ENCODE peak calls at places on chromosomes 2 and 18, in seven cellular contexts. M, P, K, Z, E, S and I are unnamed samples.
A peak's percentile ranks its signal among the peaks of the same experiment; 100 is the strongest.

GRCh38 chr18:34787931-34788532 is 77.9 kb downstream of the DTNA start:
- DNase-seq in Z (no peak), P (no peak), S (peak; percentile 41), E (peak; percentile 69), M (peak; percentile 25), K (peak; percentile 23), I (no peak)

GRCh38 chr2:1995987-1996386 is 251.7 kb upstream of the PXDN start:
- DNase-seq in P (no peak), S (no peak), E (no peak), Z (no peak), M (no peak), K (no peak), I (no peak)

GRCh38 chr18:23833714-23834113 is 144.5 kb downstream of the LAMA3 start:
- DNase-seq in S (no peak), K (no peak), Z (no peak), P (no peak), E (no peak), M (no peak), I (no peak)

GRCh38 chr2:218852911-218853667 is 6.5 kb upstream of the WNT6 start:
- DNase-seq in P (no peak), S (peak; percentile 67), E (peak; percentile 68), K (peak; percentile 65), M (no peak), Z (peak; percentile 62), I (peak; percentile 64)

GRCh38 chr2:194087089-194087488 is 1569.9 kb upstream of the SLC39A10 start:
- DNase-seq in P (no peak), Z (no peak), K (no peak), E (no peak), S (no peak), M (no peak), I (no peak)

GRCh38 chr18:28045176-28045810 is 131.6 kb downstream of the CDH2 start:
- DNase-seq in E (no peak), M (no peak), S (no peak), Z (no peak), K (no peak), P (no peak), I (no peak)

GRCh38 chr2:195642677-195643063 is 14.4 kb upstream of the SLC39A10 start:
- DNase-seq in K (no peak), E (no peak), P (no peak), Z (no peak), S (no peak), M (no peak), I (no peak)

GRCh38 chr2:222196159-222196558 is 102.6 kb downstream of the PAX3 start:
- DNase-seq in Z (no peak), M (no peak), E (no peak), S (no peak), P (no peak), K (no peak), I (no peak)

GRCh38 chr2:108909917-108910515 is 79.0 kb downstream of the EDAR start:
- DNase-seq in M (peak; percentile 2), Z (no peak), K (no peak), P (no peak), S (no peak), E (no peak), I (no peak)

GRCh38 chr2:84386326-84386995 is 72.6 kb downstream of the SUCLG1 start:
- DNase-seq in S (no peak), K (no peak), Z (no peak), P (no peak), M (no peak), E (no peak), I (no peak)

GRCh38 chr2:225842939-225843338 is 443.4 kb downstream of the NYAP2 start:
- DNase-seq in Z (no peak), P (no peak), M (no peak), K (no peak), S (no peak), E (no peak), I (no peak)

GRCh38 chr18:22032392-22032961 is 136.9 kb upstream of the GATA6 start:
- DNase-seq in Z (no peak), E (no peak), M (no peak), K (peak; percentile 20), S (peak; percentile 48), P (no peak), I (peak; percentile 65)

GRCh38 chr2:36587091-36587490 is 10.9 kb downstream of the FEZ2 start:
- DNase-seq in S (no peak), P (no peak), E (no peak), K (no peak), Z (no peak), M (no peak), I (no peak)

GRCh38 chr2:36586672-36587071 is 11.3 kb downstream of the FEZ2 start:
- DNase-seq in P (no peak), S (no peak), K (no peak), E (no peak), Z (no peak), M (no peak), I (no peak)

GRCh38 chr2:36587556-36587955 is 10.4 kb downstream of the FEZ2 start:
- DNase-seq in S (no peak), K (no peak), E (no peak), M (no peak), Z (no peak), P (no peak), I (no peak)

GRCh38 chr2:36584148-36584794 is 13.7 kb downstream of the FEZ2 start:
- DNase-seq in M (no peak), S (no peak), E (no peak), K (no peak), P (no peak), Z (no peak), I (no peak)

GRCh38 chr2:36589230-36589630 is 8.7 kb downstream of the FEZ2 start:
- DNase-seq in S (no peak), Z (no peak), P (no peak), E (no peak), M (no peak), K (no peak), I (no peak)
- TF ChIP-seq POLR2A in S (no peak), Z (no peak), P (no peak), E (no peak), M (no peak), K (no peak), I (no peak)

DNA sequence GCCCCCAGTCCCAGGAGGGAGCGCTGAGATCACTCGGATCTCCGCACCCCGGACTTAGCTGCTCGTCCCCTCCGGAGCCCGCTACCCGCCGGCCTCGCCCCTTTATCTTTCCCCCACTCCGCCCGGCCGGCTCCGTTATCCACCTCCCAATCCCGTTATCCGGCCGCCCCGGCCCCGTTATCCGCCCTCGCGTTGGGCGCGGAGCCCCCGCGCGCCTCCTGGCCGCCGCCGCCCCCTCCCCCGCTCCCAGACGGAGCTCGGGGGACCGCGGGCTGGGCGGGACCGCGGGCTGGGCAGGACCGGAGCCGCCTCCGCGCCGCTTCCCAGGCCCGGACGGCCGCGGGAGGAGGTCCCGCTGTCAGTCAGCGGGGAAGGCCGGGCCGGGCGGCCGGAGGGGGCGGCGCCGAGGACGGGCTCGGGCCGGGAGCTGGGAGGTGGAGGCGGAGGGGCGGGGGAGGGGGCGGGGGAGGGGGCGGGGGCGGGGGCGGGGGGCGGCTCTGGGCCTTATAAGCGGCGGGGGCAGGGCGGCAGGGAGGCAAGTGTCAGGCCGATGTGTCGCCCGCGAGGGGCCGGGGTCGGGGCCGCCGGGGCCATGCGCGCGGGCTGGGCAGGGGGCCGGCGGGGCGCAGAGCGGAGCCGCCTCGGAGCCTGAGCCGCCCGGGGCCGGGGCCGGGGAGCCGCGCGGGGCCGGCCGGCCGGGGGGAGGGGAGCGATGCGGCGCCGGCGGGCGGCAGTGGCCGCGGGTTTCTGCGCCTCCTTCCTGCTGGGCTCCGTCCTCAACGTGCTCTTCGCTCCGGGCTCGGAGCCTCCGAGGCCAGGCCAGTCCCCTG is at the start of gene PKDCC:
- DNase-seq in E (peak; percentile 77), P (peak; percentile 92), Z (peak; percentile 62), K (peak; percentile 85), M (peak; percentile 83), S (peak; percentile 77), I (peak; percentile 95)
- TF ChIP-seq POLR2A in E (no peak), P (peak; percentile 71), Z (no peak), K (peak; percentile 12), M (no peak), S (no peak), I (no peak)

GRCh38 chr2:85411405-85411748 is 1.2 kb upstream of the CAPG start:
- DNase-seq in P (no peak), Z (no peak), S (no peak), K (no peak), M (no peak), E (no peak), I (no peak)

GRCh38 chr2:85413592-85414421 is 3.6 kb upstream of the CAPG start:
- DNase-seq in Z (peak; percentile 68), S (peak; percentile 62), M (no peak), E (peak; percentile 77), K (peak; percentile 76), P (no peak), I (peak; percentile 68)

GRCh38 chr2:85405076-85405402 is 5.1 kb downstream of the CAPG start:
- DNase-seq in Z (no peak), S (no peak), M (no peak), E (no peak), K (no peak), P (no peak), I (no peak)

GRCh38 chr2:85410584-85411404 is 628 bp upstream of the CAPG start:
- DNase-seq in K (no peak), S (no peak), M (no peak), Z (no peak), P (no peak), E (no peak), I (no peak)

DNA sequence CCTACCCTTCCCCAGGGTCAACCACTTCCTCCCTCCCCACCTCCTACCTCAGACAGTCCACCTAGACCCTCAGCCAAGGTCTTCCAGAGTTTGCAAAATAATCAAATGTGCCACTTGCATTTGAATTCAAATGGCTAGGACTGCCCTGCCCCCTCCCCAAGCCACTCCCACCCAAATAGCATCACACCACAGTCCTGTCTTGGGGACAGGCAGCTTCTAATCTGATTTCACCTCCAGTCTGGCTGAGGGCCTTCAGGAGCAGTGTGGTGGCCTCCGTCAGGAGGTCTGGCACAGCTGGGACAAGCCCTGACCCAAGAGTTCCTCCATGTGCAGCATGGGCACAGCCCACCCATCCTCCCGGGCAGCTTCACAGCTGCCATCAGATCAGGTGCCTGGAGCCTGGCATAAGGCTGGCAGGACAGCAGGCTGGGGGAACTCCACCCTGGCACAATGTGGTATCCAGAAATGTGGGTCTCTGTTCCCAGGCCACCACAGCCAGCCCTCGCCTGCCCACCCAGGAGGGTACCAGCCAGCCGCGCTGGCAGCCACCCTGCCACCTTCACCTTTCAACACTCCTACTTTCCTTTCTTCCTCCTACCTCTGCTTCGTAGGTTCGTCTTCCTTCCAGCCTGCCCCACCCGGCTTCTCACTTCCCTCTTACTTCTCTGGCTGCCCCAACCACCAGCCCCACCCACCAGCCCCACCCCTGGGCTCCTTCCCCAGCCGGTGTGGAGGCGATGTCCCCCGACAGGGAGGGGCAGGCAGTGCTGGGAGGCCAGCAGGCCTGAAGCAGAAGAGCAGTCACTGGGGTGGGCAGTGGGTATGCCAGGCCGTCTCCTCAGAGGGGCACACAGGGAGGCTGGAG is at the start of gene CAPG:
- DNase-seq in P (peak; percentile 74), S (peak; percentile 78), Z (peak; percentile 75), M (peak; percentile 75), E (peak; percentile 86), K (peak; percentile 94), I (peak; percentile 72)
- TF ChIP-seq POLR2A in P (no peak), S (no peak), Z (no peak), M (no peak), E (no peak), K (peak; percentile 76), I (no peak)

DNA sequence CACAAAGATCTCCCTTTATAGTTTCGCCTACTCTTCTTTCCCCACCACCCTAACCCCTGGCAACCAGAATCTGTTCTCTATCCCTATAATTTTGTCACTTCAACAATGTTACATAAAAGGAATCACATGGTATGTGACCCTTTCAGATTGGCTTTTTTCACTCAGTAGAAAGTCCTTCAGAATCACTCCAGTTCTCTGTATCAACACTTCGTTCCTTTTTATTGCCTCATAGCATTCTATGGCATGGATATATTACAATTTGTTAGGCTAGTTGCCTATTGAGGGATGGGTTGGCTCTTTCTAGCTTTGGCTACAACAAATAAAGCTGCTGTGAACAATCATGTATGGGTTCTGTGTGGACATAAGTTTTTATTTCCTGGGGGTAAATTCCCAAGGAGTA is 163.1 kb downstream of the RPIA start:
- DNase-seq in E (no peak), P (no peak), S (no peak), M (no peak), K (no peak), Z (no peak), I (no peak)
- TF ChIP-seq POLR2A in E (no peak), P (no peak), S (no peak), M (no peak), K (no peak), Z (no peak), I (no peak)